ENCODE peak calls at places on chromosomes 4 and X, in eight cellular contexts. L, Z, V, U, P, W, J and I are unnamed samples.
A peak's percentile ranks its signal among the peaks of the same experiment; 100 is the strongest.

GRCh38 chr4:7424553-7425111 is 10.1 kb downstream of the PSAPL1 start:
- DNase-seq in U (no peak), P (no peak), V (no peak), Z (no peak), J (no peak), L (no peak), W (no peak), I (no peak)

GRCh38 chrX:97039363-97040029 is 155.8 kb downstream of the RPA4 start:
- DNase-seq in P (peak; percentile 46), V (peak; percentile 8), W (no peak), L (peak; percentile 60), Z (no peak), J (peak; percentile 47), U (no peak), I (no peak)

GRCh38 chr4:7073059-7073458 is 5.2 kb upstream of the GRPEL1 start:
- DNase-seq in J (no peak), Z (no peak), W (no peak), V (no peak), L (no peak), P (no peak), U (no peak), I (no peak)

GRCh38 chr4:72966652-72967051 is 102.9 kb downstream of the COX18 start:
- DNase-seq in Z (no peak), P (no peak), W (no peak), L (no peak), U (no peak), V (peak; percentile 33), J (no peak), I (no peak)

GRCh38 chr4:181650033-181650825 is 593.0 kb upstream of the TENM3 start:
- DNase-seq in L (peak; percentile 16), W (no peak), V (no peak), P (peak; percentile 31), U (no peak), Z (no peak), J (peak; percentile 62), I (no peak)

GRCh38 chr4:73704314-73705055 is 35.9 kb upstream of the CXCL8 start:
- DNase-seq in U (peak; percentile 84), L (peak; percentile 99), P (peak; percentile 100), Z (peak; percentile 30), V (peak; percentile 94), J (peak; percentile 100), W (no peak), I (no peak)

GRCh38 chrX:310621-311155 is 7.9 kb downstream of the GTPBP6 start:
- DNase-seq in Z (no peak), W (no peak), U (no peak), L (no peak), P (no peak), V (no peak), J (no peak), I (no peak)

GRCh38 chr4:5256416-5256815 is 205.1 kb downstream of the STK32B start:
- DNase-seq in J (no peak), L (no peak), W (no peak), U (no peak), Z (no peak), P (no peak), V (no peak), I (no peak)

GRCh38 chr4:100042235-100042634 is 92.2 kb upstream of the H2AZ1 start:
- DNase-seq in V (peak; percentile 17), W (no peak), U (no peak), L (no peak), Z (no peak), J (peak; percentile 92), P (peak; percentile 84), I (no peak)

GRCh38 chr4:82522472-82522871 is 39.3 kb downstream of the TMEM150C start:
- DNase-seq in V (no peak), J (no peak), Z (no peak), L (no peak), W (no peak), P (no peak), U (no peak), I (no peak)

GRCh38 chr4:105966046-105966445 is 70.8 kb downstream of the NPNT start:
- DNase-seq in Z (peak; percentile 66), W (no peak), J (peak; percentile 79), L (peak; percentile 51), U (no peak), V (peak; percentile 42), P (peak; percentile 68), I (no peak)

GRCh38 chr4:85595796-85596559 is 121.0 kb downstream of the ARHGAP24 start:
- DNase-seq in P (peak; percentile 84), U (no peak), L (no peak), V (no peak), J (no peak), Z (no peak), W (no peak), I (no peak)

GRCh38 chr4:183960021-183960420 is 54.9 kb downstream of the STOX2 start:
- DNase-seq in U (no peak), V (peak; percentile 25), Z (peak; percentile 64), W (no peak), J (peak; percentile 40), L (peak; percentile 76), P (no peak), I (no peak)

GRCh38 chr4:77903186-77903585 is 40.6 kb downstream of the MRPL1 start:
- DNase-seq in P (no peak), W (no peak), L (no peak), V (no peak), Z (no peak), U (no peak), J (peak; percentile 28), I (no peak)

GRCh38 chrX:275967-276587 is 5.1 kb upstream of the PLCXD1 start:
- DNase-seq in L (peak; percentile 29), J (no peak), P (no peak), U (no peak), V (no peak), Z (peak; percentile 89), W (peak; percentile 61), I (peak; percentile 75)

GRCh38 chr4:141788169-141788915 is 152.0 kb downstream of the IL15 start:
- DNase-seq in J (peak; percentile 81), U (no peak), W (no peak), V (no peak), L (no peak), P (peak; percentile 94), Z (no peak), I (no peak)

GRCh38 chrX:13936804-13937203 is 92.9 kb downstream of the GEMIN8 start:
- DNase-seq in J (no peak), L (no peak), P (no peak), U (no peak), W (no peak), V (no peak), Z (no peak), I (no peak)

GRCh38 chrX:109614951-109615350 is 10.0 kb downstream of the KCNE5 start:
- DNase-seq in P (no peak), W (no peak), L (no peak), V (no peak), J (no peak), U (no peak), Z (no peak), I (no peak)

GRCh38 chr4:169927280-169927679 is 98.9 kb downstream of the MFAP3L start:
- DNase-seq in Z (no peak), U (no peak), L (no peak), V (no peak), J (no peak), P (no peak), W (no peak), I (no peak)

GRCh38 chrX:134622056-134622812 is 36.0 kb downstream of the PLAC1 start:
- DNase-seq in V (peak; percentile 80), Z (no peak), P (peak; percentile 81), J (peak; percentile 89), L (peak; percentile 89), W (peak; percentile 19), U (peak; percentile 45), I (peak; percentile 36)

GRCh38 chrX:110293658-110294453 is 24.0 kb downstream of the AMMECR1 start:
- DNase-seq in Z (no peak), W (no peak), L (no peak), J (peak; percentile 59), V (no peak), U (no peak), P (peak; percentile 58), I (no peak)

GRCh38 chr4:113899260-113900177 is 79.9 kb downstream of the ARSJ start:
- DNase-seq in W (no peak), Z (no peak), V (no peak), P (no peak), U (no peak), J (no peak), L (no peak), I (no peak)

GRCh38 chr4:43458293-43458692 is 565.8 kb downstream of the GRXCR1 start:
- DNase-seq in U (no peak), J (no peak), L (no peak), P (no peak), Z (peak; percentile 5), W (no peak), V (no peak), I (no peak)

GRCh38 chr4:110622841-110623709 is at the start of gene PITX2:
- DNase-seq in V (no peak), L (peak; percentile 83), J (peak; percentile 100), W (peak; percentile 63), U (no peak), Z (no peak), P (peak; percentile 100), I (no peak)

GRCh38 chr4:82352118-82352824 is 21.5 kb downstream of the HNRNPD start:
- DNase-seq in P (no peak), L (no peak), V (no peak), J (no peak), W (no peak), Z (no peak), U (no peak), I (no peak)

GRCh38 chr4:78766026-78766425 is 10.1 kb upstream of the BMP2K start:
- DNase-seq in U (no peak), W (no peak), J (peak; percentile 71), L (peak; percentile 38), P (no peak), Z (no peak), V (no peak), I (no peak)

GRCh38 chrX:101062171-101062570 is 10.3 kb upstream of the TRMT2B start:
- DNase-seq in L (no peak), U (no peak), W (no peak), V (no peak), Z (no peak), P (no peak), J (no peak), I (no peak)

GRCh38 chr4:44121210-44121609 is 327.4 kb downstream of the KCTD8 start:
- DNase-seq in L (peak; percentile 9), P (no peak), V (no peak), U (no peak), Z (no peak), J (peak; percentile 15), W (no peak), I (no peak)

GRCh38 chr4:67714955-67715354 is 14.0 kb upstream of the UBA6 start:
- DNase-seq in Z (no peak), J (no peak), W (no peak), L (no peak), V (no peak), U (no peak), P (no peak), I (no peak)

GRCh38 chr4:6781561-6781960 is 966 bp upstream of the KIAA0232 start:
- DNase-seq in L (no peak), W (no peak), U (no peak), V (no peak), Z (peak; percentile 33), J (no peak), P (no peak), I (no peak)

GRCh38 chr4:11514780-11515432 is 86.2 kb upstream of the HS3ST1 start:
- DNase-seq in V (no peak), L (no peak), W (no peak), U (no peak), P (no peak), J (no peak), Z (no peak), I (no peak)

GRCh38 chrX:6384921-6385320 is 150.0 kb downstream of the VCX3A start:
- DNase-seq in L (no peak), Z (no peak), U (no peak), V (no peak), P (no peak), J (no peak), W (no peak), I (no peak)

GRCh38 chr4:101597204-101597603 is 193.3 kb upstream of the BANK1 start:
- DNase-seq in W (no peak), L (no peak), P (peak; percentile 2), U (no peak), J (no peak), V (no peak), Z (peak; percentile 8), I (no peak)

GRCh38 chr4:150297861-150298474 is 219.7 kb downstream of the DCLK2 start:
- DNase-seq in W (no peak), V (peak; percentile 39), L (peak; percentile 79), J (peak; percentile 70), P (peak; percentile 78), U (no peak), Z (peak; percentile 59), I (no peak)